ENCODE peak calls at places on chromosomes 11 and 22, in five cellular contexts. N is K562, C is HepG2, Q is GM12878, E is upper lobe of left lung. G is an unnamed sample. For H3K36me3, the result is how much of the 10 kb centered on the place peaks cover.

GRCh38 chr11:117998201-117998579 is 12.0 kb downstream of the IL10RA start:
- ATAC-seq in N (no peak), E (no peak), C (no peak), Q (peak), G (no peak)

GRCh38 chr22:37043214-37043827 is 8.2 kb upstream of the KCTD17 start:
- ATAC-seq in Q (no peak), E (no peak), N (no peak), C (no peak), G (no peak)

GRCh38 chr11:76041208-76041607 is 165.1 kb downstream of the WNT11 start:
- ATAC-seq in E (no peak), C (no peak), N (peak), Q (no peak), G (no peak)

GRCh38 chr11:75850787-75851186 is 35.8 kb downstream of the UVRAG start:
- ATAC-seq in C (no peak), Q (peak), N (peak), E (no peak), G (no peak)

GRCh38 chr11:116232364-116232801 is 540.4 kb downstream of the BUD13 start:
- ATAC-seq in C (no peak), N (no peak), E (no peak), Q (no peak), G (no peak)

GRCh38 chr11:104799251-104799650 is 99.0 kb downstream of the CASP12 start:
- ATAC-seq in E (no peak), Q (peak), N (no peak), C (no peak), G (no peak)

GRCh38 chr11:44404736-44405395 is 94.9 kb upstream of the ALX4 start:
- ATAC-seq in C (no peak), N (no peak), Q (no peak), E (no peak), G (no peak)

GRCh38 chr11:34266090-34266912 is 91.5 kb downstream of the ABTB2 start:
- ATAC-seq in C (peak), Q (no peak), N (peak), E (no peak), G (peak)

GRCh38 chr11:15629690-15630321 is 515.1 kb downstream of the INSC start:
- ATAC-seq in N (peak), E (no peak), Q (peak), C (peak), G (no peak)

GRCh38 chr11:127524618-127525017 is 524.0 kb upstream of the KIRREL3 start:
- ATAC-seq in N (no peak), Q (no peak), C (no peak), E (no peak), G (no peak)

GRCh38 chr11:22216940-22217339 is 24.1 kb downstream of the ANO5 start:
- ATAC-seq in N (no peak), C (no peak), E (no peak), Q (no peak), G (no peak)

GRCh38 chr11:117704416-117705150 is 92.4 kb downstream of the DSCAML1 start:
- ATAC-seq in Q (no peak), E (no peak), C (no peak), N (no peak), G (no peak)

GRCh38 chr22:28474248-28474647 is 205.4 kb downstream of the TTC28 start:
- ATAC-seq in Q (no peak), C (no peak), E (no peak), N (no peak), G (no peak)

GRCh38 chr22:20127318-20127868 is 4.2 kb upstream of the ZDHHC8 start:
- ATAC-seq in C (no peak), E (no peak), N (peak), Q (no peak), G (no peak)

GRCh38 chr11:130603585-130603906 is 155.1 kb downstream of the ADAMTS15 start:
- ATAC-seq in Q (no peak), N (no peak), C (no peak), E (no peak), G (no peak)

GRCh38 chr11:77374611-77375031 is 73.1 kb upstream of the GDPD4 start:
- ATAC-seq in E (no peak), C (no peak), N (no peak), Q (no peak), G (no peak)

GRCh38 chr22:41334215-41334614 is 32.9 kb downstream of the ZC3H7B start:
- ATAC-seq in N (no peak), C (no peak), Q (no peak), E (no peak), G (peak)

GRCh38 chr11:65611028-65611757 is 2.8 kb downstream of the MAP3K11 start:
- ATAC-seq in Q (no peak), N (no peak), E (no peak), C (no peak), G (no peak)

GRCh38 chr11:64413417-64413816 is 54.5 kb downstream of the RPS6KA4 start:
- ATAC-seq in N (no peak), Q (no peak), C (no peak), E (no peak), G (no peak)

GRCh38 chr11:29119691-29120328 is 897.0 kb downstream of the KCNA4 start:
- ATAC-seq in E (peak), N (no peak), C (no peak), Q (no peak), G (peak)

GRCh38 chr11:107590460-107591097 is 368 bp upstream of the ELMOD1 start:
- ATAC-seq in N (no peak), C (peak), Q (no peak), E (peak), G (no peak)

GRCh38 chr11:133197425-133197824 is 334.9 kb downstream of the OPCML start:
- ATAC-seq in E (no peak), C (no peak), N (no peak), Q (no peak), G (no peak)

GRCh38 chr11:31882951-31883392 is 71.8 kb upstream of the PAX6 start:
- ATAC-seq in C (peak), N (no peak), Q (no peak), E (no peak), G (no peak)

GRCh38 chr11:120184946-120185677 is 25.7 kb upstream of the OAF start:
- ATAC-seq in E (no peak), N (no peak), Q (no peak), C (peak), G (peak)

GRCh38 chr11:118305726-118306125 is 1.2 kb downstream of the CD3E start:
- ATAC-seq in C (no peak), Q (no peak), E (no peak), N (no peak), G (no peak)

GRCh38 chr11:128361451-128362020 is 225.8 kb downstream of the ETS1 start:
- ATAC-seq in E (peak), Q (peak), N (no peak), C (no peak), G (no peak)

GRCh38 chr11:105035262-105035620 is 297 bp upstream of the CASP1 start:
- ATAC-seq in N (no peak), E (peak), Q (peak), C (peak), G (no peak)

GRCh38 chr11:61146413-61146812 is 14.8 kb downstream of the VPS37C start:
- ATAC-seq in C (no peak), N (no peak), E (no peak), Q (no peak), G (no peak)

GRCh38 chr11:67022961-67023956 is at the start of gene SYT12:
- ATAC-seq in Q (no peak), E (no peak), C (peak), N (no peak), G (no peak)

GRCh38 chr22:31897842-31898241 is 46.5 kb upstream of the YWHAH start:
- ATAC-seq in C (no peak), E (no peak), Q (no peak), N (no peak), G (no peak)

GRCh38 chr22:33513388-33514336 is 406.6 kb downstream of the LARGE1 start:
- ATAC-seq in N (no peak), Q (no peak), E (no peak), C (peak), G (no peak)

GRCh38 chr22:24406322-24407277 is 20.8 kb upstream of the ADORA2A start:
- ATAC-seq in C (no peak), N (peak), E (no peak), Q (no peak), G (no peak)
- H3K36me3 ChIP-seq in C (under half), N (under half), E (under half), Q (under half), G (under half)

DNA sequence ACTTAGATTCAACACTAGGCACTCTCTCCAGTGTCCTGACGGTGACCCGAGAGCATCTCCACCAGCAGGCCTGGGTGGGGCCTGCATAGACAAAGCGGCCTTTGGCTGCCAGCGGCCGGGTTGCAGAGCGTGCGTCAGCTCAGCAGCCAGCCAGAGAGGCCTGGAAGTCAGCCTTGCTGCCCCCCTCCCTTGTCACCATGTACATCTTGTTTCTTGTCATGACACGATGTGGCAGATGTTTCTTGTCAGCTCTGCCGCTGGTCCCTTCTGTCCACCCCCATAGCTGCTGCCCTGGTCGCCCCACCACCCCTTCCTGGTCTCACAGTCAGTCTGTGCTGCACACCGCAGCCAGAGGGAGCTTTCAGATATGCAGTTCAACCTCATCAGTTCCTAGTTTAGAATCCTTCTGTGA is 33.1 kb upstream of the CBX7 start:
- ATAC-seq in E (peak), C (peak), N (peak), Q (no peak), G (peak)
- TF ChIP-seq EP300 in E (peak), C (no peak), N (no peak), Q (no peak), G (no peak)

GRCh38 chr22:23386245-23386631 is 193.9 kb downstream of the IGLL1 start:
- ATAC-seq in C (peak), Q (peak), E (no peak), N (peak), G (peak)

GRCh38 chr22:23384899-23385298 is 195.2 kb downstream of the IGLL1 start:
- ATAC-seq in C (peak), E (no peak), Q (no peak), N (no peak), G (no peak)

GRCh38 chr22:23384451-23384850 is 195.6 kb downstream of the IGLL1 start:
- ATAC-seq in N (no peak), Q (no peak), E (no peak), C (no peak), G (no peak)

GRCh38 chr22:23386822-23387580 is 193.1 kb downstream of the IGLL1 start:
- ATAC-seq in C (no peak), N (no peak), E (no peak), Q (no peak), G (no peak)

GRCh38 chr22:23385301-23386244 is 194.5 kb downstream of the IGLL1 start:
- ATAC-seq in N (peak), C (peak), Q (peak), E (peak), G (peak)
- TF ChIP-seq POLR2AphosphoS5 in N (no peak), C (no peak), Q (no peak), E (no peak), G (no peak)

GRCh38 chr11:113802621-113803020 is 23.0 kb downstream of the CLDN25 start:
- ATAC-seq in C (no peak), Q (no peak), N (no peak), E (no peak), G (no peak)
- H3K36me3 ChIP-seq in C (under half), Q (under half), N (half or more), E (under half), G (under half)

GRCh38 chr11:115161876-115162275 is 342.3 kb downstream of the CADM1 start:
- ATAC-seq in Q (no peak), N (no peak), E (no peak), C (no peak), G (no peak)
- TF ChIP-seq EP300 in Q (no peak), N (no peak), E (no peak), C (no peak), G (no peak)

GRCh38 chr11:125123947-125124633 is 12.7 kb upstream of the TMEM218 start:
- ATAC-seq in Q (peak), N (peak), E (peak), C (peak), G (peak)
- TF ChIP-seq POLR2AphosphoS5 in Q (no peak), N (no peak), E (no peak), C (peak), G (no peak)

GRCh38 chr11:68314203-68314885 is 2.0 kb downstream of the LRP5 start:
- ATAC-seq in E (peak), Q (peak), C (peak), N (peak), G (peak)
- H3K36me3 ChIP-seq in E (under half), Q (under half), C (under half), N (under half), G (under half)

DNA sequence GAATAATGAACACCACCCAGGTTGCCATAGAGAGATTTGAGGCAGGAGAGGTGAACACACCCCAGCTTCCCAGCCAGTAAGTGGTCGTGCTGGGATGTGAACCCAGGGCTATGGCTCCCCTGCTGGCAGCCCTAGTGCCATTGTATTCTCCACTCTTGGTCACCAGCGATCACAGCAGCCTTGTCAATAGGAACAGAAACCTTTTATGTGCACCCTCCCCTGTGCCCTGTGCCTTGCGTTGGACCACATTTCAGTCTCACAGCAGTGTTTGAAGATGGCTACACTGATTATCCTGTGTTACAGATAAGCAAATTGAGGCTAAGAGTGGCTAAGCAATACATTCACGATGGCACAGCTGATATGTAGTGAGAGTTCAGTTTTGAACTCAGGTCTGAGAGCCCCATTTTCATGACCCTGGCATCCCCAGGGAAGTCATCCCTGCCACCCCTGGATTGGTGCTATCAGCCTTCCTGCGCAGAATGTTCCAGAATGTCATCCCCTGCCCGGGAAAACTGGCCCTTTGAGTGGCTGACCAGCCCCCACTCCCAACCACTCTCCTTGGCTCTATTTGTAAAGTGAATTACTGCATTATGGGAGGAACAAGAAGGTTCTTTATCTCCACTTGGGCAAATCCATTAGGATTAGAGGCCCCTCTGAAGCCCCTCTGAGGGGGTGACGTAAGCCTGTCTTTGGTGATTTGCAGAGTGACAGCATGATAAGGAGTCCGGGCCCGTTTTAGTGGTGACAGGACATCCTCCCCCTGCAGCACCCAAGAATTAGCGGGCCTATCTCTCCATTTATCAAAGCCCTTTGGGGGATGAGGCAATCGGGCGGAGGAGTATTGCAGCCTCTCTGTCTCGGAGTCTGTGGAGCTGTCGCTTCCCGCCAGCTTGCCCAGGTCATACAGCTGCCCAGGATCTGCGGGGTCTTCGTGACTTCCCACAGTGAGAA is 30.9 kb downstream of the SMIM38 start:
- ATAC-seq in C (no peak), E (no peak), Q (no peak), N (peak), G (no peak)
- TF ChIP-seq EP300 in C (no peak), E (no peak), Q (no peak), N (no peak), G (no peak)